ENCODE peak calls at places on chromosomes 3 and 15, in five cellular contexts. U is cardiac muscle cell; E is body of pancreas; C is tibial artery; X is CD4-positive, alpha-beta memory T cell. K is an unnamed sample.

GRCh38 chr3:193833592-193833991 is 240.6 kb downstream of the OPA1 start:
- DNase-seq in E (no peak), C (no peak), U (no peak), X (no peak), K (no peak)

GRCh38 chr15:78808550-78808949 is 2.7 kb downstream of the ADAMTS7 start:
- DNase-seq in U (peak; percentile 48), C (no peak), E (peak; percentile 6), X (no peak), K (no peak)

GRCh38 chr3:40104441-40104840 is 205.1 kb upstream of the EIF1B start:
- DNase-seq in E (no peak), X (no peak), U (no peak), C (no peak), K (no peak)

GRCh38 chr3:134449277-134449676 is 36.5 kb downstream of the ANAPC13 start:
- DNase-seq in E (peak; percentile 54), C (peak; percentile 41), U (peak; percentile 69), X (no peak), K (no peak)

GRCh38 chr3:63047068-63047467 is 171.9 kb upstream of the CADPS start:
- DNase-seq in E (no peak), X (peak; percentile 7), U (no peak), C (no peak), K (no peak)

GRCh38 chr15:99414755-99415731 is 150.7 kb upstream of the MEF2A start:
- DNase-seq in E (no peak), X (no peak), U (no peak), C (no peak), K (no peak)

GRCh38 chr15:101028321-101028720 is 109.2 kb downstream of the LRRK1 start:
- DNase-seq in E (no peak), U (no peak), X (no peak), C (peak; percentile 3), K (no peak)

GRCh38 chr15:66743703-66744536 is 41.9 kb downstream of the SMAD6 start:
- DNase-seq in X (no peak), U (peak; percentile 66), E (no peak), C (peak; percentile 63), K (no peak)

GRCh38 chr3:38835939-38836338 is 19.9 kb upstream of the SCN10A start:
- DNase-seq in X (no peak), C (no peak), U (no peak), E (no peak), K (no peak)

GRCh38 chr15:37902126-37902525 is 32.3 kb upstream of the TMCO5A start:
- DNase-seq in X (no peak), E (peak; percentile 24), U (no peak), C (no peak), K (no peak)

GRCh38 chr3:41158947-41159346 is 40.4 kb upstream of the CTNNB1 start:
- DNase-seq in U (no peak), C (no peak), E (peak; percentile 49), X (no peak), K (no peak)

GRCh38 chr15:31480356-31481058 is 153.9 kb downstream of the KLF13 start:
- DNase-seq in X (no peak), U (no peak), E (no peak), C (no peak), K (peak; percentile 24)

GRCh38 chr3:168077091-168077490 is 18.6 kb downstream of the GOLIM4 start:
- DNase-seq in E (no peak), C (no peak), X (no peak), U (no peak), K (no peak)

GRCh38 chr3:10964537-10965167 is 27.9 kb upstream of the SLC6A1 start:
- DNase-seq in X (no peak), C (no peak), U (peak; percentile 34), E (no peak), K (no peak)

GRCh38 chr15:64581408-64581761 is 121.0 kb downstream of the ZNF609 start:
- DNase-seq in U (no peak), X (no peak), C (no peak), E (no peak), K (no peak)

GRCh38 chr15:67862771-67863441 is 23.1 kb upstream of the RNU6-1 start:
- DNase-seq in E (no peak), X (no peak), U (no peak), C (no peak), K (no peak)

GRCh38 chr3:66276705-66277274 is 56.0 kb downstream of the SLC25A26 start:
- DNase-seq in C (peak; percentile 55), E (peak; percentile 83), U (peak; percentile 86), X (peak; percentile 72), K (peak; percentile 76)

GRCh38 chr3:189340680-189341460 is 169.1 kb downstream of the TPRG1 start:
- DNase-seq in U (no peak), C (no peak), E (no peak), X (no peak), K (no peak)

GRCh38 chr15:64883097-64883581 is 28.6 kb upstream of the ANKDD1A start:
- DNase-seq in U (peak; percentile 56), C (no peak), X (peak; percentile 55), E (peak; percentile 53), K (no peak)

GRCh38 chr3:138862531-138862923 is 27.8 kb upstream of the PIK3CB start:
- DNase-seq in X (no peak), E (peak; percentile 90), U (peak; percentile 14), C (peak; percentile 20), K (no peak)

GRCh38 chr3:30501526-30501925 is 104.9 kb upstream of the TGFBR2 start:
- DNase-seq in E (no peak), U (no peak), X (no peak), C (no peak), K (no peak)

GRCh38 chr3:57682284-57682683 is 10.6 kb downstream of the DENND6A start:
- DNase-seq in X (no peak), C (no peak), U (peak; percentile 23), E (no peak), K (no peak)

GRCh38 chr3:15601046-15601398 is 347 bp downstream of the HACL1 start:
- DNase-seq in X (no peak), C (no peak), U (no peak), E (no peak), K (no peak)

GRCh38 chr15:62348528-62349087 is 183.5 kb upstream of the C2CD4B start:
- DNase-seq in U (no peak), C (no peak), E (no peak), X (no peak), K (no peak)

GRCh38 chr15:91922701-91923279 is 69.3 kb downstream of the SLCO3A1 start:
- DNase-seq in E (peak; percentile 25), U (no peak), C (no peak), X (no peak), K (no peak)

DNA sequence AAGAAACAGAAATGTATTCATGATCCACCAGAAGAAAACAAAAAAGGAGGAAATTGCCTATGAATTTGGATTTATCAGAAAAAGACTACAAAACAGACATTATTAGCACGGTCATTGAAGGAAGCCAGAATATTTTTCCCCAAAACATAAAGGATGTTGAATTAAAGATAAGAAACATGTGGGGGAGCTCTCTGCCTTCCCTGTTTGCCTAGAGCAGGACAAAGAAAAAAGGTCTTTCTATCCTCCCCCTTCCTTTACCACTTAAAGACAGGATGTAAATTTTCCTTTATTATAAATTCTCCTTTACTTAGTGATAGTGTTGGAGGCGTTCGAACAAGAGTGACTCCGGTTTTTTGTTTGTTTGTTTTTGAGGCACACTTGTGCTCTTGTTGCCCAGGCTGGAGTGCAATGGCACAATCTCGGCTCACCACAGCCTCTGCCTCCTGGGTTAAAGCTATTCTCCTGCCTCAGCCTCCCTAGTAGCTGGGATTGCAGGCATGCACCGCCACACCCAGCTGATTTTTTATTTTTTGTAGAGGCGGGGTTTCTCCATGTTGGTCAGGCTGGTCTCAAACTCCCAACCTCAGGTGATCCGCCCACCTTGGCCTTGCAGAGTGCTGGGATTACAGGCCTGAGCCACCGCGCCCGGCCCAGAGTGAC is 14.9 kb upstream of the RPN1 start:
- DNase-seq in U (peak; percentile 41), E (no peak), C (no peak), X (no peak), K (no peak)
- H3K4me3 ChIP-seq in U (no peak overlapping the region), E (no peak overlapping the region), C (no peak overlapping the region), X (no peak overlapping the region), K (no peak overlapping the region)

GRCh38 chr3:120568198-120568523 is 28.0 kb upstream of the NDUFB4 start:
- DNase-seq in E (no peak), X (no peak), C (no peak), U (no peak), K (no peak)

GRCh38 chr3:120566243-120566980 is 29.7 kb upstream of the NDUFB4 start:
- DNase-seq in E (no peak), C (no peak), X (no peak), U (no peak), K (no peak)

GRCh38 chr3:120569224-120569915 is 26.8 kb upstream of the NDUFB4 start:
- DNase-seq in X (no peak), C (no peak), E (no peak), U (no peak), K (no peak)

GRCh38 chr3:120568624-120569023 is 27.5 kb upstream of the NDUFB4 start:
- DNase-seq in C (no peak), X (no peak), E (no peak), U (no peak), K (no peak)

DNA sequence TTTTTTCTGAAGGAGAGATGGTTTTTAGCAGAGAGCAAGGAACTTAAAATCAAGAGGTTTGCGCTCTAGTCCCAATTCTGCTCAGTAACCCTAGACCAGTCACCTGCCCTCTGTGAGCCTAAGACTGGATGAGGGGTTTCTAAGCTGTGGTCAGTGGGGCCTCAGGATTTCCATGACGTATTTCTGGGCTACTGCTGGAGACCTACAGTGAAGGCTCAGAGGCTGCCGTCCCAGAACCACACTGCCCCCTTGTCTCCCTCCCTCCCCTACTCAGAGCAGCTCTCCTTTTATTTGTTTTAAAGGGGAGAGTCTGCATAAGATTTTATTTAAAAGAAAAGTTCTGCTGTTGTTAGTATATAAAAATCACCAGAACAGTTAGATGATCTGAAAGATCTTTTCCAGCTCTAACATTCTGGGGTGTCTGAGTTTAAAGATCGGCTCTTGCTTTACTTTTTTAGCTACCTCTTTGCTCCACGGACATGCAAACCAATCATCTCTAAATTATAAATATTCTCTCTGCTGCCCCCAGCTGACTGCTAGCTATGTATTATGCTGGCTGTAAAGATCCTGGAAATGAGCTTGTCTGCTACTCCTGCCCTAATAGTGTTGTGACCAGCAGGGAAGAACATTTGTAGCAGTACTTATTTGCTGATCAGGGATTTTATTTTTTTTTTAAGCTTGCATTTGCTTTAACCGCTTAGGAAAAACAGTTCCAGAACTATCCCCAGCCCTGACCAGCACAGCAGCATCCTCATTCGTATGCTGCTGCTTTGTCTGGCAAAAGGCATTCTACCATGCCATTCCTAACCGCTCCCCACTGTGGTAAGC is 28.6 kb upstream of the NDUFB4 start:
- DNase-seq in C (no peak), X (no peak), E (peak; percentile 40), U (peak; percentile 72), K (no peak)
- H3K27ac ChIP-seq in C (no peak overlapping the region), X (no peak overlapping the region), E (no peak overlapping the region), U (peak overlapping the region; percentile 70), K (no peak overlapping the region)

GRCh38 chr3:196757876-196758739 is 18.5 kb downstream of the PAK2 start:
- DNase-seq in X (no peak), U (peak; percentile 71), E (no peak), C (no peak), K (no peak)
- H3K9me3 ChIP-seq in X (no peaks in the 10 kb centered on the region), U (no peaks in the 10 kb centered on the region), E (no peaks in the 10 kb centered on the region), C (no peaks in the 10 kb centered on the region), K (peaks cover 12% of the 10 kb centered on the region)

GRCh38 chr3:64047806-64048205 is 24.5 kb upstream of the PSMD6 start:
- DNase-seq in X (no peak), U (no peak), E (no peak), C (no peak), K (no peak)

GRCh38 chr3:64048631-64049061 is 25.4 kb upstream of the PSMD6 start:
- DNase-seq in U (peak; percentile 44), C (no peak), E (no peak), X (no peak), K (no peak)

GRCh38 chr3:64049136-64049535 is 25.8 kb upstream of the PSMD6 start:
- DNase-seq in E (no peak), U (no peak), C (no peak), X (no peak), K (no peak)

GRCh38 chr3:64046527-64046926 is 23.2 kb upstream of the PSMD6 start:
- DNase-seq in E (no peak), X (no peak), C (no peak), U (no peak), K (no peak)

GRCh38 chr3:64047214-64047613 is 23.9 kb upstream of the PSMD6 start:
- DNase-seq in C (no peak), E (no peak), U (no peak), X (no peak), K (no peak)
- H3K4me3 ChIP-seq in C (no peak overlapping the region), E (no peak overlapping the region), U (no peak overlapping the region), X (no peak overlapping the region), K (no peak overlapping the region)